ENCODE peak calls at places on chromosomes 4 and X, in nine cellular contexts. A, Q, J, W, F, U, M, C and L are unnamed samples.

GRCh38 chr4:141153751-141154510 is 20.7 kb upstream of the RNF150 start:
- DNase-seq in A (no peak), Q (no peak), J (no peak), W (no peak), F (no peak), U (no peak), M (no peak), C (no peak), L (no peak)

GRCh38 chrX:13876652-13877051 is 59.8 kb upstream of the GPM6B start:
- DNase-seq in A (no peak), Q (no peak), J (no peak), W (no peak), F (peak), U (no peak), M (peak), C (no peak), L (no peak)

GRCh38 chr4:125642645-125643044 is 327.9 kb downstream of the FAT4 start:
- DNase-seq in A (no peak), Q (no peak), J (no peak), W (no peak), F (no peak), U (no peak), M (no peak), C (no peak), L (no peak)

GRCh38 chr4:81757706-81758105 is 286.0 kb upstream of the RASGEF1B start:
- DNase-seq in A (no peak), Q (no peak), J (no peak), W (no peak), F (no peak), U (no peak), M (no peak), C (no peak), L (no peak)

GRCh38 chrX:134373736-134374135 is 86.2 kb upstream of the HPRT1 start:
- DNase-seq in A (no peak), Q (no peak), J (no peak), W (no peak), F (no peak), U (no peak), M (no peak), C (no peak), L (no peak)

GRCh38 chrX:13223868-13224555 is 95.8 kb downstream of the ATXN3L start:
- DNase-seq in A (no peak), Q (peak), J (no peak), W (no peak), F (peak), U (no peak), M (peak), C (no peak), L (no peak)

GRCh38 chrX:35890699-35891098 is 28.8 kb upstream of the CFAP47 start:
- DNase-seq in A (peak), Q (peak), J (peak), W (no peak), F (no peak), U (no peak), M (peak), C (no peak), L (peak)

GRCh38 chrX:55011294-55011693 is 11.1 kb downstream of the APEX2 start:
- DNase-seq in A (no peak), Q (no peak), J (no peak), W (no peak), F (no peak), U (no peak), M (no peak), C (no peak), L (no peak)

GRCh38 chr4:129064717-129065116 is 28.6 kb downstream of the SCLT1 start:
- DNase-seq in A (no peak), Q (no peak), J (no peak), W (no peak), F (no peak), U (no peak), M (no peak), C (no peak), L (no peak)

GRCh38 chrX:17459596-17459995 is 84.6 kb downstream of the NHS start:
- DNase-seq in A (no peak), Q (no peak), J (no peak), W (no peak), F (no peak), U (no peak), M (peak), C (no peak), L (no peak)

GRCh38 chr4:90852232-90852631 is 725.0 kb downstream of the CCSER1 start:
- DNase-seq in A (no peak), Q (no peak), J (no peak), W (no peak), F (no peak), U (no peak), M (no peak), C (no peak), L (peak)

GRCh38 chr4:133379681-133380438 is 230.8 kb downstream of the PCDH10 start:
- DNase-seq in A (peak), Q (no peak), J (no peak), W (no peak), F (no peak), U (no peak), M (no peak), C (peak), L (no peak)

GRCh38 chrX:131792789-131793462 is 230.2 kb upstream of the STK26 start:
- DNase-seq in A (no peak), Q (peak), J (peak), W (no peak), F (peak), U (no peak), M (no peak), C (no peak), L (peak)

GRCh38 chrX:31266172-31267076 is 194.6 kb upstream of the FTHL17 start:
- DNase-seq in A (peak), Q (no peak), J (peak), W (no peak), F (peak), U (no peak), M (peak), C (peak), L (peak)

GRCh38 chr4:123744664-123745290 is 348.2 kb downstream of the SPRY1 start:
- DNase-seq in A (no peak), Q (no peak), J (peak), W (no peak), F (no peak), U (no peak), M (no peak), C (no peak), L (no peak)

GRCh38 chr4:1541449-1542225 is 135.4 kb upstream of the NKX1-1 start:
- DNase-seq in A (no peak), Q (peak), J (no peak), W (no peak), F (no peak), U (no peak), M (no peak), C (peak), L (no peak)

GRCh38 chr4:38075370-38076152 is 115.4 kb downstream of the PTTG2 start:
- DNase-seq in A (no peak), Q (no peak), J (peak), W (no peak), F (no peak), U (no peak), M (peak), C (no peak), L (no peak)

GRCh38 chrX:49910344-49910743 is 12.1 kb upstream of the CLCN5 start:
- DNase-seq in A (no peak), Q (no peak), J (peak), W (no peak), F (no peak), U (no peak), M (no peak), C (no peak), L (no peak)

GRCh38 chr4:169407217-169407845 is 136.6 kb upstream of the SH3RF1 start:
- DNase-seq in A (no peak), Q (no peak), J (no peak), W (no peak), F (no peak), U (no peak), M (no peak), C (no peak), L (no peak)

GRCh38 chrX:94053575-94053974 is 379.6 kb downstream of the FAM133A start:
- DNase-seq in A (no peak), Q (no peak), J (no peak), W (no peak), F (no peak), U (no peak), M (peak), C (no peak), L (no peak)

GRCh38 chrX:94057385-94057784 is 383.4 kb downstream of the FAM133A start:
- DNase-seq in A (no peak), Q (no peak), J (peak), W (no peak), F (no peak), U (no peak), M (peak), C (no peak), L (no peak)

GRCh38 chrX:94051926-94052325 is 377.9 kb downstream of the FAM133A start:
- DNase-seq in A (peak), Q (no peak), J (no peak), W (no peak), F (no peak), U (no peak), M (no peak), C (no peak), L (no peak)
- H3K27ac ChIP-seq in A (peak), Q (no peak), J (no peak), W (no peak), F (no peak), U (no peak), M (no peak), C (no peak), L (no peak)

DNA sequence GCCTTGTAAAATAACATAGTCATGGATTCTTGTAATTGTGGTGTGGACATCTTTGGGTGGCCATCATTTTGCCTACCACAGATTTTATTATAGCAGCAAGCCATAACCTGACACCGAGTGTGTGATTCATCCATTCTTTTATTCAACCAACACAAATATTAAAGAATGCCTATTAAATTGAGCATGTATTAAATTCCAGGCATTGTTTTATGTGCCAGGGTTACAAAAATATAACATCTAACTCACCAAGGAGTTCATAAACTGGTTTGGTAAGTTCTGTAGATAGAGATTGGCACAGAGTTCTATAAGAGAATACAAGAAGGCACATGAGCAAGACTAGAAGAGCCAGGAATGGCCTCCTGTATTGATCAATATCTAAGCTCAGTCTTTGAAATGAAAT is 18.0 kb downstream of the NBDY start:
- DNase-seq in A (no peak), Q (no peak), J (no peak), W (no peak), F (no peak), U (no peak), M (peak), C (no peak), L (no peak)
- H3K27ac ChIP-seq in A (no peak), Q (no peak), J (no peak), W (no peak), F (peak), U (no peak), M (no peak), C (no peak), L (no peak)

GRCh38 chr4:3313139-3313538 is 20.3 kb downstream of the RGS12 start:
- DNase-seq in A (peak), Q (no peak), J (no peak), W (no peak), F (no peak), U (no peak), M (no peak), C (no peak), L (no peak)
- H3K27ac ChIP-seq in A (no peak), Q (no peak), J (no peak), W (no peak), F (no peak), U (no peak), M (no peak), C (no peak), L (no peak)

DNA sequence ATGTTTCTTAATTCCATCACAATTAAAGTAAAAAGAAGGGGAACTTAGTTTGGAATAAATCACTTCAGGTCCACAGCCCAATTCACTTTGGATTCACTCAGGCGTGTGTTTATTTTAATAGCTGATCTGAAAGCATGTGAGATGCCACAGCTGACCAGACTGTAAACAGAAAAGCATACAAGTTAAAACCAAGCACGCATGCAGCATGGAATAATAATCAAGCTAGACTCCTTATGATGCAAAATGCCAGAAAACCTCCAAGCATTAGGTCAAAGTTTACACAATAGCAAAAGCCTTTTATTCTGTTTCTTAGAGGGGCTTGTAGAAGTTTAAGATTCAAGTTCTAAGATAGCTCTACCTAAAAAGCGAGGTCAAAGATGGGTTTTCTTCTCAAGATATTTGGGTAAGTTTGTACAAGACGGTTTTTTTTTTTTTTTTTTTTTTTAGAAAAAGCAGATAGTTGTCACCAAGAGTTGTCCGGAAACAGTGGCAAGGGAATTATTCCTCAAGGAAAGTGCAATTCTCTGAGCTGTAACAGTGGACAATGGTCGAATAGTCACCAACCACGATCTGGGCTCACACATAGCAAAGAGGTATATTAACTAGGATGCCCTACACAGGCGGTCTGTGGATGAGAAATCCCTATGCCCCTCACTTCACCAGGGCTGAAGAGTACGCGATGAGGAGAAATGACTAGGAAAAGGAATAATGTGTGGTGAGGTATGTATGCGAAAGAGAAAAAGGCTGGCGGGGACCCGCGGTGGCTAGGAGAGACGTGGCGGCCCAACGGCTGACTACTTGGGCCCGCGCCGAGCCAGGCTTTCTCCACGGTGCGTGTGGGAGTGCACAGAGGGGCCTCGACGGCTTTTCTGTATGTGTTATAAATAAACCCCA is 680 bp upstream of the PRRG1 start:
- DNase-seq in A (no peak), Q (no peak), J (no peak), W (no peak), F (no peak), U (no peak), M (peak), C (no peak), L (no peak)
- H3K27ac ChIP-seq in A (no peak), Q (peak), J (no peak), W (no peak), F (peak), U (no peak), M (no peak), C (peak), L (peak)

GRCh38 chrX:115232933-115233496 is 881 bp downstream of the LRCH2 start:
- DNase-seq in A (no peak), Q (no peak), J (no peak), W (no peak), F (no peak), U (no peak), M (no peak), C (no peak), L (no peak)
- H3K27ac ChIP-seq in A (no peak), Q (no peak), J (no peak), W (no peak), F (no peak), U (no peak), M (no peak), C (peak), L (no peak)

GRCh38 chr4:172141025-172141424 is 327.8 kb downstream of the GALNTL6 start:
- DNase-seq in A (no peak), Q (no peak), J (no peak), W (no peak), F (no peak), U (no peak), M (no peak), C (no peak), L (no peak)
- H3K27ac ChIP-seq in A (no peak), Q (no peak), J (no peak), W (no peak), F (peak), U (no peak), M (no peak), C (no peak), L (no peak)

GRCh38 chr4:73620115-73620792 is at the start of gene RASSF6:
- DNase-seq in A (peak), Q (no peak), J (peak), W (no peak), F (no peak), U (no peak), M (peak), C (peak), L (no peak)
- H3K27ac ChIP-seq in A (no peak), Q (peak), J (peak), W (no peak), F (no peak), U (no peak), M (peak), C (peak), L (no peak)

GRCh38 chr4:109945056-109945455 is 32.4 kb downstream of the EGF start:
- DNase-seq in A (no peak), Q (peak), J (no peak), W (no peak), F (no peak), U (no peak), M (peak), C (no peak), L (no peak)

GRCh38 chr4:109946120-109946519 is 33.4 kb downstream of the EGF start:
- DNase-seq in A (no peak), Q (no peak), J (no peak), W (no peak), F (no peak), U (no peak), M (no peak), C (no peak), L (no peak)

GRCh38 chr4:109947918-109948317 is 35.2 kb downstream of the EGF start:
- DNase-seq in A (no peak), Q (no peak), J (no peak), W (no peak), F (no peak), U (no peak), M (no peak), C (no peak), L (no peak)

GRCh38 chr4:109943745-109944144 is 31.1 kb downstream of the EGF start:
- DNase-seq in A (no peak), Q (no peak), J (no peak), W (no peak), F (no peak), U (no peak), M (no peak), C (no peak), L (no peak)

DNA sequence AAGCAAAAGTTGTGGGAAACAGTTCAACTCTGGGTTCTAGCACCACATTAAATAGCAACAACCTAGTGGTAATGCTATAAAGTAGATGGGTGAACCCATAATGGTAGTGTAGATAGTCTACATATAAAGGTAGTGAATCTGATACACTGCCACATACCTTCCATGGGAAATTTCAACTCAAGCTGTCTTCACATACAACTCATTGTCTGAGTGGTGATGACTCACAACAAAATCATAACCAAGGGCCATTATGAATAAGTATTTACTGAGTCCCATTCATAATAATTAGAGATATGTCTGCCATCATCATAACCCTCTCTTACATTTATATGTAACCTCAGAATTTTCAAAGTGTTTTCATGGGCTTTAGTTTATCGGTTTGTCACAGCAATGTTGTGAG is 34.8 kb downstream of the EGF start:
- DNase-seq in A (no peak), Q (no peak), J (no peak), W (no peak), F (no peak), U (no peak), M (peak), C (no peak), L (no peak)
- H3K27ac ChIP-seq in A (no peak), Q (no peak), J (no peak), W (no peak), F (no peak), U (no peak), M (peak), C (no peak), L (no peak)